ENCODE peak calls at places on chromosomes 12 and 14, in four cellular contexts. Q is gastrocnemius medialis, Y is esophagus squamous epithelium, C is stomach. G is an unnamed sample. For H3K4me1, the result is how much of the 10 kb centered on the place peaks cover.

GRCh38 chr14:23069413-23069806 is 12.1 kb upstream of the CDH24 start:
- DNase-seq in Y (no peak), C (no peak), Q (no peak), G (no peak)

GRCh38 chr12:52236386-52237050 is 3.5 kb downstream of the KRT7 start:
- DNase-seq in C (no peak), Y (no peak), Q (no peak), G (no peak)

GRCh38 chr14:92471919-92472318 is 41.7 kb upstream of the RIN3 start:
- DNase-seq in Y (no peak), C (no peak), Q (no peak), G (no peak)

GRCh38 chr12:121413917-121414316 is 14.0 kb downstream of the RNF34 start:
- DNase-seq in C (no peak), Q (no peak), Y (no peak), G (no peak)

GRCh38 chr14:24897793-24898192 is 152.2 kb downstream of the STXBP6 start:
- DNase-seq in C (no peak), Y (no peak), Q (no peak), G (no peak)

GRCh38 chr12:105253882-105254513 is 18.0 kb upstream of the APPL2 start:
- DNase-seq in Q (no peak), C (no peak), Y (no peak), G (no peak)

GRCh38 chr12:113242560-113242959 is 21.3 kb downstream of the TPCN1 start:
- DNase-seq in Q (no peak), C (no peak), Y (no peak), G (no peak)

GRCh38 chr12:91098942-91099341 is 12.4 kb downstream of the LUM start:
- DNase-seq in Y (no peak), C (no peak), Q (peak), G (no peak)

GRCh38 chr12:79934309-79935020 is 432 bp downstream of the PPP1R12A start:
- DNase-seq in Y (no peak), C (peak), Q (peak), G (peak)

GRCh38 chr12:47307680-47308399 is 228.1 kb upstream of the AMIGO2 start:
- DNase-seq in Y (no peak), C (peak), Q (no peak), G (peak)

GRCh38 chr14:29123017-29123416 is 356.4 kb downstream of the FOXG1 start:
- DNase-seq in Q (no peak), Y (no peak), C (no peak), G (no peak)

GRCh38 chr14:70143306-70143705 is 45.4 kb downstream of the SLC8A3 start:
- DNase-seq in Y (no peak), Q (no peak), C (no peak), G (no peak)

GRCh38 chr14:91364524-91365270 is 52.9 kb downstream of the CCDC88C start:
- DNase-seq in C (no peak), Y (no peak), Q (no peak), G (no peak)

GRCh38 chr12:122421815-122422737 is at the start of gene CLIP1:
- DNase-seq in Q (peak), Y (no peak), C (peak), G (peak)

GRCh38 chr12:106841471-106842302 is 67.2 kb downstream of the RIC8B start:
- DNase-seq in Q (peak), Y (no peak), C (no peak), G (no peak)

GRCh38 chr12:3000548-3001275 is 41.5 kb downstream of the TEAD4 start:
- DNase-seq in Y (no peak), Q (no peak), C (no peak), G (no peak)
- TF ChIP-seq CTCF in Y (no peak), Q (peak), C (no peak), G (no peak)

DNA sequence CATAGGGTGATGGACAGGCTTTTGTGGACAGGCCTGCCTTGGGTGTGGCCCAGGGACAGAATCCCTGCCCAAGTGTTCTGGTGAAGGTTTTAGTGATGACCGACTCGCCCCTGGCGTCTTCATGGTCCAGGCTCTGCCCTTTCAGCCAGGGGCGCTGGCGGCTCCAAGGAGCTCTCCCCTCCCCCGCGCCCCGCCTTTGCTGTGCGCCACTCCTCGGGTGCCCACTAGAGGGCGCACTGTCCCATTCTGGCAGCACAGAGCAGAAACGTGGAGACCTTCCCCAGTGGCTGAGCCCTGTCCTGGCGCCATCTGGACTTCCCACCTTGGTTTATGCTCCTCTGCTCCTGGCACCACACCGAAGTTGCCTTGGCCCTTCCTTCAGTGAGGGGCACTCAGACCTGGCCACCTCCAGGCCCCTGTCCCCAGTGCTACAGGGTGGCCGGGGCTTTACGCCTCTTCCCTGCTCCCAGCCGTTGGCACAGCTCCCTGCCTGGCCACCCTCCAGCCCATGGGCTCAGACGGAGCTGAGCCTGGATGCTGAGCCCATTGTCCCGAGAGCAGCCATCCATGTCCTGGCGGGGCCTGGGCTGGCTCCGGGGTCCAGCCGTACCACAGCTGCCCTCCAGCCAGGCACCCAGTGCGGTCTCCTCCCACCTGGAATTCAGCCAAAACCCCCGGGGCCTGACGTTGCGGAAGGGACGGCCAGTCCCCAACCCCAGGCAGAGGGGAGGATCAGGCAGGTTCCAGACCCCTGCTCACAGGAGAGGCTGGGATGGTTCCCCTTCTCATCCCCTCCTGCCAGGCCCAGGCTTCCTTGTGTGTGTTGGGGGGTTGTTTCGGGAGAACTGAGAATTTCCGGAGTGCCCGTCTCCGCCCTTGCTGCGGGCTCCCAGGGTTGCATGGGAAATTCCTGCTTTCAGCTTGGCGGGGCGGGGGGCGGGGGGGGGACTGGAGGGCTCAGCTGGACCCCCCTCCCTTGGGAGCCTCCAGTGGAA is 5.6 kb upstream of the CRIP1 start:
- DNase-seq in Q (peak), Y (no peak), C (peak), G (peak)
- TF ChIP-seq POLR2A in Q (no peak), Y (peak), C (no peak), G (peak)

DNA sequence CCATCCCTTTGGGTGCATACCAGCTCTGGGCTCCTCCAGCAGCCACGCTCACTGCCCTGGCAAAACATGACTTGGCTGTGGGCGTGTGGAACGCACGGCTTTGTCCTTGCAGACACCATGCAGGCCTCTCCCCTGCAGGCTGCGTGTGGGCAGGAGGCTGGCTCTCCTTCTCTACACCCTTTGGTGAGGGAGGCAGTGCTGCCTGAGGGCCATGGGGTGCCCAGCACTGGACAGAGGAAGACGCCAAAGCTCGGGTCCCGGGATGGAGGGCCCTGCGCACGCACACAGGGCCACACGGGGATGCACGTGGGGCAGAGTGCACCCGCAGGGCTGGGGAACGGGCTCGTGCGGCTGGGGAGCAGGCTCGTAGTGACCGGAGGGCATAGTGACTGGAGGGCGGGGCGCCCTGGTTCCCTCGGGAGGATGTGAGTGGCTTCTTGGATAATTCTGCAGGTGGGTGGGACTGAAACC is 89.7 kb downstream of the ADGRD1 start:
- DNase-seq in Q (no peak), C (no peak), Y (no peak), G (peak)
- H3K4me1 ChIP-seq in Q (under half), C (under half), Y (under half), G (under half)

GRCh38 chr12:111445311-111446043 is 39.8 kb downstream of the SH2B3 start:
- DNase-seq in Q (no peak), C (peak), Y (no peak), G (peak)
- TF ChIP-seq CTCF in Q (no peak), C (no peak), Y (no peak), G (no peak)

GRCh38 chr12:58765653-58766554 is 154.4 kb downstream of the LRIG3 start:
- DNase-seq in Y (no peak), Q (no peak), C (no peak), G (no peak)

GRCh38 chr12:58764100-58764953 is 156.0 kb downstream of the LRIG3 start:
- DNase-seq in C (no peak), Y (no peak), Q (no peak), G (no peak)

GRCh38 chr12:58765076-58765475 is 155.2 kb downstream of the LRIG3 start:
- DNase-seq in C (no peak), Y (no peak), Q (no peak), G (no peak)
- TF ChIP-seq POLR2A in C (no peak), Y (no peak), Q (no peak), G (no peak)

G was measured in upper lobe of left lung.